ENCODE peak calls at places on chromosomes 2 and 18, in nine cellular contexts. U is GM12878, R is small intestine, C is mesendoderm, O is tibial artery, Q is HCT116, A is cardiac muscle cell, H is right cardiac atrium, E is lung. S is an unnamed sample. For H3K27me3, the result is how much of the 10 kb centered on the place peaks cover.

GRCh38 chr2:155733091-155733870 is 599.2 kb downstream of the NR4A2 start:
- DNase-seq in Q (no peak), C (no peak), E (no peak), A (no peak), U (no peak), R (no peak), H (no peak), O (no peak), S (no peak)

GRCh38 chr2:146561996-146562395 is 1282.8 kb upstream of the ACVR2A start:
- DNase-seq in A (no peak), H (no peak), U (no peak), R (no peak), Q (no peak), C (no peak), O (no peak), E (no peak), S (no peak)

GRCh38 chr2:69464575-69464974 is 27.3 kb upstream of the NFU1 start:
- DNase-seq in C (no peak), H (peak), A (peak), O (peak), U (no peak), E (no peak), Q (no peak), R (no peak), S (no peak)

GRCh38 chr2:25894135-25894830 is 16.0 kb upstream of the ASXL2 start:
- DNase-seq in A (peak), E (no peak), R (peak), O (no peak), U (no peak), Q (no peak), H (peak), C (no peak), S (peak)

GRCh38 chr2:25071962-25072361 is 30.1 kb downstream of the EFR3B start:
- DNase-seq in O (no peak), U (no peak), E (no peak), R (no peak), C (no peak), Q (no peak), A (no peak), H (no peak), S (no peak)

GRCh38 chr2:239845968-239846367 is 179.2 kb downstream of the NDUFA10 start:
- DNase-seq in R (no peak), U (no peak), A (no peak), C (no peak), O (no peak), E (no peak), H (no peak), Q (no peak), S (no peak)

GRCh38 chr2:55010149-55010591 is 40.1 kb downstream of the RTN4 start:
- DNase-seq in C (peak), O (peak), E (peak), Q (no peak), A (peak), R (peak), H (peak), U (peak), S (peak)

GRCh38 chr2:25230128-25230527 is 61.7 kb upstream of the POMC start:
- DNase-seq in Q (no peak), C (no peak), H (no peak), U (no peak), R (no peak), O (no peak), A (no peak), E (no peak), S (no peak)

GRCh38 chr2:231547315-231548110 is 17.3 kb upstream of the NMUR1 start:
- DNase-seq in R (no peak), U (no peak), Q (no peak), A (no peak), O (no peak), H (no peak), E (no peak), C (no peak), S (no peak)

GRCh38 chr18:21391074-21391673 is 149.1 kb downstream of the GREB1L start:
- DNase-seq in Q (peak), A (peak), O (no peak), E (no peak), C (peak), H (no peak), R (peak), U (peak), S (no peak)

GRCh38 chr2:232576995-232577394 is 26.5 kb downstream of the EIF4E2 start:
- DNase-seq in Q (no peak), U (no peak), O (no peak), R (no peak), A (no peak), E (no peak), C (no peak), H (no peak), S (no peak)

GRCh38 chr2:181673178-181673577 is 7.1 kb downstream of the NEUROD1 start:
- DNase-seq in R (no peak), U (peak), H (no peak), Q (no peak), A (no peak), C (no peak), E (no peak), O (no peak), S (no peak)

GRCh38 chr18:32019251-32019943 is 772 bp downstream of the RNF125 start:
- DNase-seq in R (peak), U (no peak), O (peak), E (peak), C (peak), A (peak), H (peak), Q (peak), S (no peak)

GRCh38 chr18:3985664-3986063 is 469.4 kb downstream of the DLGAP1 start:
- DNase-seq in Q (no peak), R (no peak), E (no peak), A (peak), C (no peak), H (no peak), O (no peak), U (no peak), S (no peak)

GRCh38 chr2:233053928-233054774 is 6.0 kb upstream of the INPP5D start:
- DNase-seq in H (peak), O (no peak), U (no peak), Q (peak), C (peak), A (peak), R (peak), E (peak), S (peak)

GRCh38 chr2:75549401-75550253 is 11.1 kb downstream of the EVA1A start:
- DNase-seq in Q (no peak), A (no peak), C (no peak), O (no peak), R (no peak), U (no peak), H (no peak), E (no peak), S (no peak)

GRCh38 chr2:178484245-178485041 is 4.2 kb downstream of the PLEKHA3 start:
- DNase-seq in O (no peak), A (peak), U (no peak), C (no peak), Q (no peak), H (peak), R (peak), E (no peak), S (no peak)

GRCh38 chr2:80887923-80888322 is 583.4 kb upstream of the LRRTM1 start:
- DNase-seq in U (no peak), R (no peak), H (no peak), Q (no peak), A (no peak), C (no peak), E (no peak), O (no peak), S (no peak)
- H3K27ac ChIP-seq in U (no peak), R (no peak), H (no peak), Q (no peak), A (no peak), C (no peak), E (no peak), O (no peak), S (no peak)

GRCh38 chr18:13217466-13217961 is 1.0 kb upstream of the LDLRAD4 start:
- DNase-seq in O (peak), H (peak), R (peak), E (no peak), Q (no peak), C (peak), U (no peak), A (peak), S (peak)
- H3K27me3 ChIP-seq in O (under half), H (under half), R (under half), E (under half), Q (under half), C (under half), U (under half), A (under half), S (under half)

GRCh38 chr2:29650634-29651097 is 270.7 kb downstream of the ALK start:
- DNase-seq in E (no peak), Q (no peak), A (no peak), H (no peak), C (peak), R (no peak), O (no peak), U (no peak), S (no peak)
- H3K27ac ChIP-seq in E (no peak), Q (no peak), A (no peak), H (no peak), C (no peak), R (no peak), O (no peak), U (no peak), S (no peak)

GRCh38 chr2:219446101-219446504 is 11.5 kb downstream of the SPEG start:
- DNase-seq in R (no peak), O (peak), E (no peak), A (peak), Q (no peak), U (no peak), H (peak), C (peak), S (no peak)

GRCh38 chr2:219445220-219445631 is 10.6 kb downstream of the SPEG start:
- DNase-seq in U (no peak), A (no peak), C (no peak), H (no peak), O (no peak), R (no peak), E (no peak), Q (no peak), S (no peak)

GRCh38 chr2:219443016-219443696 is 8.5 kb downstream of the SPEG start:
- DNase-seq in U (no peak), Q (no peak), C (no peak), R (no peak), H (no peak), E (no peak), A (no peak), O (no peak), S (no peak)

GRCh38 chr2:219443697-219444023 is 9.0 kb downstream of the SPEG start:
- DNase-seq in Q (no peak), H (no peak), A (no peak), E (no peak), R (no peak), C (no peak), U (no peak), O (no peak), S (no peak)

GRCh38 chr2:219444566-219445091 is 10.0 kb downstream of the SPEG start:
- DNase-seq in E (no peak), O (no peak), U (no peak), H (no peak), R (no peak), A (no peak), C (no peak), Q (no peak), S (no peak)
- H3K27me3 ChIP-seq in E (under half), O (under half), U (under half), H (under half), R (under half), A (under half), C (under half), Q (under half), S (under half)

S was measured in gastrocnemius medialis.